ENCODE peak calls at places on chromosomes 12 and 14, in five cellular contexts. One of them, this sample, is unnamed.

GRCh38 chr12:125403145-125403789 is 338.0 kb downstream of the AACS start:
- DNase-seq in MM.1S: no peak
- DNase-seq in AG04450: no peak
- DNase-seq in bronchial epithelial cell: peak
- DNase-seq in aorta: no peak
- DNase-seq in this sample: no peak

GRCh38 chr14:75927564-75928087 is 54.2 kb downstream of the TGFB3 start:
- DNase-seq in MM.1S: no peak
- DNase-seq in AG04450: no peak
- DNase-seq in bronchial epithelial cell: no peak
- DNase-seq in aorta: no peak
- DNase-seq in this sample: no peak

GRCh38 chr12:113467154-113467513 is 4.5 kb downstream of the LHX5 start:
- DNase-seq in MM.1S: no peak
- DNase-seq in AG04450: no peak
- DNase-seq in bronchial epithelial cell: no peak
- DNase-seq in aorta: no peak
- DNase-seq in this sample: no peak

GRCh38 chr12:19030603-19031002 is 98.9 kb upstream of the PLEKHA5 start:
- DNase-seq in MM.1S: no peak
- DNase-seq in AG04450: no peak
- DNase-seq in bronchial epithelial cell: peak
- DNase-seq in aorta: no peak
- DNase-seq in this sample: no peak

GRCh38 chr14:102565331-102565887 is 27.0 kb upstream of the RCOR1 start:
- DNase-seq in MM.1S: no peak
- DNase-seq in AG04450: no peak
- DNase-seq in bronchial epithelial cell: no peak
- DNase-seq in aorta: no peak
- DNase-seq in this sample: peak

GRCh38 chr12:127389923-127390322 is 877.0 kb upstream of the TMEM132C start:
- DNase-seq in MM.1S: peak
- DNase-seq in AG04450: peak
- DNase-seq in bronchial epithelial cell: peak
- DNase-seq in aorta: no peak
- DNase-seq in this sample: no peak

GRCh38 chr12:75720807-75721206 is 209.4 kb upstream of the KRR1 start:
- DNase-seq in MM.1S: no peak
- DNase-seq in AG04450: no peak
- DNase-seq in bronchial epithelial cell: peak
- DNase-seq in aorta: no peak
- DNase-seq in this sample: no peak

GRCh38 chr14:93538411-93538810 is 107.7 kb downstream of the UNC79 start:
- DNase-seq in MM.1S: no peak
- DNase-seq in AG04450: no peak
- DNase-seq in bronchial epithelial cell: no peak
- DNase-seq in aorta: no peak
- DNase-seq in this sample: no peak

GRCh38 chr12:49791700-49792099 is 36.5 kb downstream of the NCKAP5L start:
- DNase-seq in MM.1S: no peak
- DNase-seq in AG04450: no peak
- DNase-seq in bronchial epithelial cell: no peak
- DNase-seq in aorta: peak
- DNase-seq in this sample: no peak

GRCh38 chr12:25707056-25707455 is 154.0 kb upstream of the LMNTD1 start:
- DNase-seq in MM.1S: no peak
- DNase-seq in AG04450: no peak
- DNase-seq in bronchial epithelial cell: no peak
- DNase-seq in aorta: no peak
- DNase-seq in this sample: no peak

GRCh38 chr12:111100554-111100953 is 180.2 kb upstream of the MYL2 start:
- DNase-seq in MM.1S: no peak
- DNase-seq in AG04450: no peak
- DNase-seq in bronchial epithelial cell: no peak
- DNase-seq in aorta: no peak
- DNase-seq in this sample: no peak

GRCh38 chr12:101051901-101052550 is 158.0 kb downstream of the SLC5A8 start:
- DNase-seq in MM.1S: no peak
- DNase-seq in AG04450: peak
- DNase-seq in bronchial epithelial cell: peak
- DNase-seq in aorta: peak
- DNase-seq in this sample: no peak

GRCh38 chr12:122200541-122201175 is 2.9 kb upstream of the B3GNT4 start:
- DNase-seq in MM.1S: no peak
- DNase-seq in AG04450: no peak
- DNase-seq in bronchial epithelial cell: no peak
- DNase-seq in aorta: no peak
- DNase-seq in this sample: no peak

GRCh38 chr14:72680853-72681640 is 212.9 kb downstream of the DPF3 start:
- DNase-seq in MM.1S: no peak
- DNase-seq in AG04450: no peak
- DNase-seq in bronchial epithelial cell: peak
- DNase-seq in aorta: no peak
- DNase-seq in this sample: no peak

GRCh38 chr12:50390284-50390683 is 6.1 kb downstream of the FAM186A start:
- DNase-seq in MM.1S: no peak
- DNase-seq in AG04450: peak
- DNase-seq in bronchial epithelial cell: peak
- DNase-seq in aorta: no peak
- DNase-seq in this sample: no peak

GRCh38 chr12:45076417-45077031 is 25.6 kb upstream of the DBX2 start:
- DNase-seq in MM.1S: no peak
- DNase-seq in AG04450: no peak
- DNase-seq in bronchial epithelial cell: no peak
- DNase-seq in aorta: no peak
- DNase-seq in this sample: no peak

GRCh38 chr12:8658361-8658760 is 4.3 kb downstream of the MFAP5 start:
- DNase-seq in MM.1S: no peak
- DNase-seq in AG04450: no peak
- DNase-seq in bronchial epithelial cell: peak
- DNase-seq in aorta: no peak
- DNase-seq in this sample: no peak

GRCh38 chr12:8661016-8661415 is 1.6 kb downstream of the MFAP5 start:
- DNase-seq in MM.1S: no peak
- DNase-seq in AG04450: no peak
- DNase-seq in bronchial epithelial cell: no peak
- DNase-seq in aorta: no peak
- DNase-seq in this sample: no peak

GRCh38 chr12:8662592-8662991 is at the start of gene MFAP5:
- DNase-seq in MM.1S: no peak
- DNase-seq in AG04450: no peak
- DNase-seq in bronchial epithelial cell: peak
- DNase-seq in aorta: no peak
- DNase-seq in this sample: no peak

GRCh38 chr12:8664228-8664963 is 1.8 kb upstream of the MFAP5 start:
- DNase-seq in MM.1S: no peak
- DNase-seq in AG04450: no peak
- DNase-seq in bronchial epithelial cell: no peak
- DNase-seq in aorta: peak
- DNase-seq in this sample: no peak

GRCh38 chr12:8661751-8662150 is 875 bp downstream of the MFAP5 start:
- DNase-seq in MM.1S: no peak
- DNase-seq in AG04450: no peak
- DNase-seq in bronchial epithelial cell: no peak
- DNase-seq in aorta: no peak
- DNase-seq in this sample: no peak
- H3K4me3 ChIP-seq in MM.1S: no peak
- H3K4me3 ChIP-seq in AG04450: no peak
- H3K4me3 ChIP-seq in bronchial epithelial cell: no peak
- H3K4me3 ChIP-seq in aorta: no peak
- H3K4me3 ChIP-seq in this sample: no peak

DNA sequence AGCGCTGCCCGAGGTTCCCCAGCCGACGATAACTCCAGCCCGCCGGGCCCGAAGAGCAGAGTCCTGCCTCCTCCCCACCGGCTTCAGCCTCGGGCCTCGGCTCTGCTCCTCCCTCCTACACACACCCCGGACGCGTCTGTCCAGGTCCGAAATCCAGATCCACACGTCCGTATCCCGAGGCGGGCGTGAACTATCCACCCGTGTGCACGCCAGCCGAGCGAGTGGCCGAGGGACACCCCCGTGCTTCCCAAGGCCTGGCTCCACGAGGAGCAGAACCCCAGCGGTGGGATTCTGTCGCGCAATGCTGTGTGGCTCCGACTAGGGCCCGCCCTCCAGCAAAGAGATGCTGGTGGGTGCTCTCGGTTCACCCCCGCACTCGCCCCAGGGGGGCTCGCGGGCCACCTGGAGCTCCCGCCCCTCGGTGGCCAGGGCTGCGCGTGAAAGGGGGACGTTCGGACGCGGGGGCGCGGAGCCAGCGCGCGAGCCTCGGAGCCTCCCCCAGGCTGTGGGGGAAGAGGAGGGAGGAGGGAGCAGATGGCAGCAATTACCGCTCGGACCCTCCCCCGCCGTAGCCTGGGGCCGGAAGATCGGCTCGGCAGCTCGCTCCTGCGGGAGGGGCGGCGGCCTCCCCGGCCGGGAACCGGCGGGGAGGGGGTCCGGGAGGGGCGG is 18.9 kb upstream of the ANKRD33 start:
- DNase-seq in MM.1S: no peak
- DNase-seq in AG04450: no peak
- DNase-seq in bronchial epithelial cell: no peak
- DNase-seq in aorta: no peak
- DNase-seq in this sample: no peak
- H3K4me3 ChIP-seq in MM.1S: no peak
- H3K4me3 ChIP-seq in AG04450: peak
- H3K4me3 ChIP-seq in bronchial epithelial cell: no peak
- H3K4me3 ChIP-seq in aorta: peak
- H3K4me3 ChIP-seq in this sample: no peak

DNA sequence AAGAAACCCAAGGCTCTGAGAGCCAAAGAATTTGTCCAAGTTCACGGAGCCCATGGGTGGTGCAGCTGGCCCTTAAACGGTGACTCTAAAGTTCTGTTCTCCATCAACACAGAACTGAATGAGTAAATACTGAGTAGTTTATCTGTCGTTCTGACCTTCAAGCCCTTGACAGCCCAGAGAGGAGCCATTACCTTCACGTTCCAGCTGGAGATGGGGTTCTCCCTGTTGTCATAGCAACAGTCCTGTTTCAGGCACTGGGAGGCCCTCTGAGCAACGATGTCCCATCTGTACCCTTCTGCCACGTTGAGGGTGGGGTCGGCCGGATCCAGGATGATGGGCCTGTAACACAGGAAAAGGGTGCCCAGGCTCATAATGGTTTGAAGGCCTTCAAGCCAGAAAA is 7.5 kb upstream of the C12orf43 start:
- DNase-seq in MM.1S: no peak
- DNase-seq in AG04450: no peak
- DNase-seq in bronchial epithelial cell: no peak
- DNase-seq in aorta: no peak
- DNase-seq in this sample: no peak
- H3K4me3 ChIP-seq in MM.1S: no peak
- H3K4me3 ChIP-seq in AG04450: no peak
- H3K4me3 ChIP-seq in bronchial epithelial cell: no peak
- H3K4me3 ChIP-seq in aorta: no peak
- H3K4me3 ChIP-seq in this sample: no peak

GRCh38 chr14:21524575-21525518 is 1.3 kb downstream of the SALL2 start:
- DNase-seq in MM.1S: no peak
- DNase-seq in AG04450: no peak
- DNase-seq in bronchial epithelial cell: no peak
- DNase-seq in aorta: no peak
- DNase-seq in this sample: no peak
- H3K4me3 ChIP-seq in MM.1S: no peak
- H3K4me3 ChIP-seq in AG04450: peak
- H3K4me3 ChIP-seq in bronchial epithelial cell: no peak
- H3K4me3 ChIP-seq in aorta: no peak
- H3K4me3 ChIP-seq in this sample: no peak

DNA sequence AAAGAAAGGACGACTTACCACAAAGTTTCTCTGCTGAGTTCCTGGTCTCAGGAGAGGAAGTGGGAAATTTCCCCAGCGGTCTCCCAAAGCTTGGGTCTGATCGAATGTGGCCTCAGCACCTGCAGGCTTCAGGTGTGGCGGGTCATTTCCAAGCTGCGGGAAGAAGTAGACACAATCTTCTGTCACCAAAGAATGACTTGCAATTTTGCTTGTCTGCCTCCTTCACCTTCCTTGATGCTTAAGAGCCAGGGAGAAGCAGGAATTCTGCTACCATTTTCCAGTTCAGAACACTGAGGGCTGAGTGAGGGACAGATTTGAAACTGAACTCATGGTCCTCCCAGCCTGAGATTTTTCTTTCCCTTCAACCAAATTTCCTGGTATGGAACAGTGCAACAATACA is 87.8 kb downstream of the RIMBP2 start:
- DNase-seq in MM.1S: no peak
- DNase-seq in AG04450: no peak
- DNase-seq in bronchial epithelial cell: no peak
- DNase-seq in aorta: no peak
- DNase-seq in this sample: no peak
- H3K4me3 ChIP-seq in MM.1S: no peak
- H3K4me3 ChIP-seq in AG04450: no peak
- H3K4me3 ChIP-seq in bronchial epithelial cell: no peak
- H3K4me3 ChIP-seq in aorta: no peak
- H3K4me3 ChIP-seq in this sample: no peak

GRCh38 chr14:100777366-100778077 is 48.4 kb upstream of the MEG3 start:
- DNase-seq in MM.1S: no peak
- DNase-seq in AG04450: no peak
- DNase-seq in bronchial epithelial cell: no peak
- DNase-seq in aorta: no peak
- DNase-seq in this sample: no peak
- H3K4me3 ChIP-seq in MM.1S: no peak
- H3K4me3 ChIP-seq in AG04450: no peak
- H3K4me3 ChIP-seq in bronchial epithelial cell: no peak
- H3K4me3 ChIP-seq in aorta: no peak
- H3K4me3 ChIP-seq in this sample: no peak

DNA sequence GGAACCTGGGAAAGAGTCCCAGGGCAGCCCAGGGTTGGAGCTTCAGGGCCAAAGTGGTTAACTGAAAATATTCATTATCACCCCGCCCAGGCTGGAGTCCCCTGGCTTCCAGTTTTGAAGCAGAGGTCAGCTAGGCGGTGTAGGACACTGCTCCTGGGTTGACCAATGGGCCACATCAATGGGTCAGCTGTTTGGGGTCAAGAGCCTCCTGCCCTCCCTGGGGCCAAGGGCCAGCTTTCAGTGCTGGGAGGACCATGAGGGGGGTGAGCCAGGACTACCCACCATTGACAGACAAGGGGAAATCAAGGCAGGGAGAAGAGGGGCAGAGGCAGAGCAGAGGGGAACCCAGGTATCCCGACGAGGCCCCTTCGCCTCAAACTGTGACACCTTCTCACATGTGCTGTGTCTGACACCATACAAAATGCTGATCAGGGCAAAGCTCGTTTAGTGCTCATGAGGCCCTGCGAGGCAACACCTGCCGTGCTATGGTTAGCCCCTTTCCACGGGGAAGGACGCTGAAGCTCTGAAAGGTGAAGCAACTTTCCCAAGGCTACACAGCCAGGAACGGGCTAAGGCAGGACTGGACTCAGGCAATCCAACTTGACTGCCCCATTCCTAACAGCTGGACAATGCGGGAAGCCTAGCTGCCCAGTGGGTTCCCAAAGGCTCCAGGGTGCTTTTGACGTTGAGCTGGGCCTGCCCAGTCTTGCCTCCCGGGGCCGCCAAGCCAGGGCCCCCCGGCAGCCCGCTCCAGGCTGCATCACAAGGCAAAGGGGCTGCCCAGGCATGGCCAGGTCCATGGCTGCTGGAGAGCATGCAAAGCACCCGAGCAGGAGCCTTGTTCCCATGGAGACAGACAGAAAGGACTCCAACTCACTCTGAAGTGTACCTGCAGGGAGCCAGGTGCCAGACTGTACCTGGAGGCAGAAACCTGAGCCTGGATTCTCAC is 2.0 kb downstream of the SYNE3 start:
- DNase-seq in MM.1S: peak
- DNase-seq in AG04450: no peak
- DNase-seq in bronchial epithelial cell: peak
- DNase-seq in aorta: peak
- DNase-seq in this sample: no peak
- H3K4me3 ChIP-seq in MM.1S: peak
- H3K4me3 ChIP-seq in AG04450: no peak
- H3K4me3 ChIP-seq in bronchial epithelial cell: no peak
- H3K4me3 ChIP-seq in aorta: no peak
- H3K4me3 ChIP-seq in this sample: peak

This sample was measured in GM06990.